ENCODE peak calls at places on chromosomes 1 and 21, in seven cellular contexts. One of them, this sample, is unnamed.
A peak's percentile ranks its signal among the peaks of the same experiment; 100 is the strongest.

GRCh38 chr1:112815376-112815775 is 100.2 kb upstream of the PPM1J start:
- DNase-seq in esophagus squamous epithelium: no peak
- DNase-seq in tibial artery: no peak
- DNase-seq in CD8-positive, alpha-beta memory T cell: no peak
- DNase-seq in CD8-positive, alpha-beta T cell: no peak
- DNase-seq in thoracic aorta: no peak
- DNase-seq in endodermal cell: no peak
- DNase-seq in this sample: no peak

GRCh38 chr1:94617139-94617805 is 75.7 kb upstream of the F3 start:
- DNase-seq in CD8-positive, alpha-beta T cell: no peak
- DNase-seq in CD8-positive, alpha-beta memory T cell: no peak
- DNase-seq in endodermal cell: no peak
- DNase-seq in esophagus squamous epithelium: no peak
- DNase-seq in tibial artery: no peak
- DNase-seq in thoracic aorta: no peak
- DNase-seq in this sample: no peak

GRCh38 chr1:46180082-46180616 is 3.9 kb upstream of the P3R3URF start:
- DNase-seq in CD8-positive, alpha-beta T cell: no peak
- DNase-seq in thoracic aorta: no peak
- DNase-seq in esophagus squamous epithelium: no peak
- DNase-seq in CD8-positive, alpha-beta memory T cell: no peak
- DNase-seq in tibial artery: no peak
- DNase-seq in endodermal cell: peak; percentile 92
- DNase-seq in this sample: no peak

GRCh38 chr1:223143760-223144248 is 756 bp upstream of the TLR5 start:
- DNase-seq in esophagus squamous epithelium: no peak
- DNase-seq in tibial artery: no peak
- DNase-seq in CD8-positive, alpha-beta memory T cell: no peak
- DNase-seq in thoracic aorta: no peak
- DNase-seq in endodermal cell: no peak
- DNase-seq in CD8-positive, alpha-beta T cell: peak; percentile 58
- DNase-seq in this sample: no peak

GRCh38 chr21:15437873-15438272 is 291.9 kb upstream of the USP25 start:
- DNase-seq in endodermal cell: no peak
- DNase-seq in CD8-positive, alpha-beta T cell: no peak
- DNase-seq in tibial artery: no peak
- DNase-seq in esophagus squamous epithelium: no peak
- DNase-seq in thoracic aorta: no peak
- DNase-seq in CD8-positive, alpha-beta memory T cell: no peak
- DNase-seq in this sample: no peak

GRCh38 chr1:85259866-85260345 is 444 bp upstream of the C1orf52 start:
- DNase-seq in thoracic aorta: no peak
- DNase-seq in endodermal cell: no peak
- DNase-seq in CD8-positive, alpha-beta memory T cell: no peak
- DNase-seq in tibial artery: no peak
- DNase-seq in CD8-positive, alpha-beta T cell: no peak
- DNase-seq in esophagus squamous epithelium: no peak
- DNase-seq in this sample: no peak

GRCh38 chr1:10253755-10254154 is 43.4 kb downstream of the KIF1B start:
- DNase-seq in CD8-positive, alpha-beta memory T cell: no peak
- DNase-seq in thoracic aorta: peak; percentile 11
- DNase-seq in tibial artery: peak; percentile 35
- DNase-seq in CD8-positive, alpha-beta T cell: no peak
- DNase-seq in esophagus squamous epithelium: no peak
- DNase-seq in endodermal cell: no peak
- DNase-seq in this sample: no peak

GRCh38 chr1:27031235-27032118 is 18.8 kb upstream of the TENT5B start:
- DNase-seq in CD8-positive, alpha-beta T cell: no peak
- DNase-seq in CD8-positive, alpha-beta memory T cell: no peak
- DNase-seq in esophagus squamous epithelium: no peak
- DNase-seq in tibial artery: peak; percentile 76
- DNase-seq in endodermal cell: peak; percentile 91
- DNase-seq in thoracic aorta: peak; percentile 74
- DNase-seq in this sample: peak; percentile 94

GRCh38 chr1:238581332-238581731 is 690.6 kb upstream of the ZP4 start:
- DNase-seq in esophagus squamous epithelium: no peak
- DNase-seq in thoracic aorta: no peak
- DNase-seq in CD8-positive, alpha-beta memory T cell: no peak
- DNase-seq in tibial artery: no peak
- DNase-seq in endodermal cell: no peak
- DNase-seq in CD8-positive, alpha-beta T cell: no peak
- DNase-seq in this sample: no peak

GRCh38 chr1:156816561-156817328 is at the start of gene SH2D2A:
- DNase-seq in thoracic aorta: no peak
- DNase-seq in endodermal cell: no peak
- DNase-seq in CD8-positive, alpha-beta memory T cell: peak; percentile 94
- DNase-seq in tibial artery: no peak
- DNase-seq in esophagus squamous epithelium: peak; percentile 23
- DNase-seq in CD8-positive, alpha-beta T cell: peak; percentile 91
- DNase-seq in this sample: no peak

GRCh38 chr1:9589144-9589718 is 520 bp downstream of the TMEM201 start:
- DNase-seq in CD8-positive, alpha-beta T cell: peak; percentile 62
- DNase-seq in thoracic aorta: no peak
- DNase-seq in tibial artery: no peak
- DNase-seq in CD8-positive, alpha-beta memory T cell: peak; percentile 23
- DNase-seq in esophagus squamous epithelium: no peak
- DNase-seq in endodermal cell: peak; percentile 73
- DNase-seq in this sample: no peak

GRCh38 chr1:233671286-233671685 is 57.4 kb downstream of the KCNK1 start:
- DNase-seq in endodermal cell: no peak
- DNase-seq in CD8-positive, alpha-beta T cell: no peak
- DNase-seq in tibial artery: no peak
- DNase-seq in esophagus squamous epithelium: no peak
- DNase-seq in CD8-positive, alpha-beta memory T cell: no peak
- DNase-seq in thoracic aorta: no peak
- DNase-seq in this sample: no peak

GRCh38 chr1:156063997-156064285 is 3.0 kb downstream of the RAB25 start:
- DNase-seq in CD8-positive, alpha-beta T cell: no peak
- DNase-seq in tibial artery: no peak
- DNase-seq in endodermal cell: peak; percentile 77
- DNase-seq in thoracic aorta: no peak
- DNase-seq in esophagus squamous epithelium: no peak
- DNase-seq in CD8-positive, alpha-beta memory T cell: no peak
- DNase-seq in this sample: no peak

DNA sequence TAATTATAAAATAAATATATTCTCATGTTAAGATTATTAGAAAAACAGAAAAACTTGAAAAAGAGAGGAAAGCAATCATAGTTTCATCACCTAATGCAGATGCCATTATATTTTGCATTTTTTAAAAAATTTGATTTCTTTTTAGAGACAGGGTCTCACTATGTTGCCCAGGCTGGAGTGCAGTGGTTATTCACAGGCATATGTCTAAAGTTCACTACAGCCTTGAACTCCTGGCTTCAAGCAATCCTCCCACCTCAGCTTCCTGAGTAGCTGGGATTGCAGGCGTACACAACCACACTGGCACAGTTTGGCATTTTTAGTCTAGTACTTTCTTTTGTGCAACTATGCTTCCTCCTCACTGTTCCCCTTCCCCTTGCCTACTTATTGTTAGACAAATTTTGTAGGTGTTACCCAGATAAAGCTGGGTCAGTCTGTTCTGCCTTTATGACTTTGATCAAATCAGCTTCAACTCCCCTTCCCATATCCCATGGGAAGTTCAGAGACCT is 18.0 kb downstream of the RHOU start:
- DNase-seq in esophagus squamous epithelium: no peak
- DNase-seq in endodermal cell: no peak
- DNase-seq in CD8-positive, alpha-beta T cell: no peak
- DNase-seq in thoracic aorta: no peak
- DNase-seq in tibial artery: no peak
- DNase-seq in CD8-positive, alpha-beta memory T cell: no peak
- DNase-seq in this sample: no peak
- H3K4me1 ChIP-seq in esophagus squamous epithelium: no peaks in the 10 kb centered on the region
- H3K4me1 ChIP-seq in endodermal cell: no peaks in the 10 kb centered on the region
- H3K4me1 ChIP-seq in CD8-positive, alpha-beta T cell: no peaks in the 10 kb centered on the region
- H3K4me1 ChIP-seq in thoracic aorta: peaks cover 9% of the 10 kb centered on the region
- H3K4me1 ChIP-seq in tibial artery: peaks cover 6% of the 10 kb centered on the region
- H3K4me1 ChIP-seq in CD8-positive, alpha-beta memory T cell: no peaks in the 10 kb centered on the region
- H3K4me1 ChIP-seq in this sample: no peaks in the 10 kb centered on the region

GRCh38 chr1:91781371-91781825 is 104.6 kb downstream of the TGFBR3 start:
- DNase-seq in thoracic aorta: no peak
- DNase-seq in endodermal cell: no peak
- DNase-seq in CD8-positive, alpha-beta memory T cell: no peak
- DNase-seq in CD8-positive, alpha-beta T cell: no peak
- DNase-seq in esophagus squamous epithelium: no peak
- DNase-seq in tibial artery: no peak
- DNase-seq in this sample: no peak

GRCh38 chr1:91777630-91778300 is 108.2 kb downstream of the TGFBR3 start:
- DNase-seq in esophagus squamous epithelium: no peak
- DNase-seq in CD8-positive, alpha-beta T cell: no peak
- DNase-seq in endodermal cell: no peak
- DNase-seq in tibial artery: no peak
- DNase-seq in CD8-positive, alpha-beta memory T cell: no peak
- DNase-seq in thoracic aorta: no peak
- DNase-seq in this sample: no peak

GRCh38 chr1:91778964-91779363 is 107.0 kb downstream of the TGFBR3 start:
- DNase-seq in esophagus squamous epithelium: no peak
- DNase-seq in tibial artery: no peak
- DNase-seq in thoracic aorta: no peak
- DNase-seq in endodermal cell: no peak
- DNase-seq in CD8-positive, alpha-beta memory T cell: no peak
- DNase-seq in CD8-positive, alpha-beta T cell: no peak
- DNase-seq in this sample: no peak

GRCh38 chr1:91777196-91777595 is 108.8 kb downstream of the TGFBR3 start:
- DNase-seq in thoracic aorta: no peak
- DNase-seq in CD8-positive, alpha-beta T cell: no peak
- DNase-seq in esophagus squamous epithelium: no peak
- DNase-seq in CD8-positive, alpha-beta memory T cell: no peak
- DNase-seq in tibial artery: no peak
- DNase-seq in endodermal cell: no peak
- DNase-seq in this sample: no peak

GRCh38 chr1:91779603-91780021 is 106.3 kb downstream of the TGFBR3 start:
- DNase-seq in endodermal cell: no peak
- DNase-seq in thoracic aorta: no peak
- DNase-seq in esophagus squamous epithelium: no peak
- DNase-seq in tibial artery: no peak
- DNase-seq in CD8-positive, alpha-beta T cell: no peak
- DNase-seq in CD8-positive, alpha-beta memory T cell: no peak
- DNase-seq in this sample: no peak
- H3K27ac ChIP-seq in endodermal cell: no peak overlapping the region
- H3K27ac ChIP-seq in thoracic aorta: no peak overlapping the region
- H3K27ac ChIP-seq in esophagus squamous epithelium: peak overlapping the region; percentile 75
- H3K27ac ChIP-seq in tibial artery: no peak overlapping the region
- H3K27ac ChIP-seq in CD8-positive, alpha-beta T cell: no peak overlapping the region
- H3K27ac ChIP-seq in CD8-positive, alpha-beta memory T cell: no peak overlapping the region
- H3K27ac ChIP-seq in this sample: no peak overlapping the region

DNA sequence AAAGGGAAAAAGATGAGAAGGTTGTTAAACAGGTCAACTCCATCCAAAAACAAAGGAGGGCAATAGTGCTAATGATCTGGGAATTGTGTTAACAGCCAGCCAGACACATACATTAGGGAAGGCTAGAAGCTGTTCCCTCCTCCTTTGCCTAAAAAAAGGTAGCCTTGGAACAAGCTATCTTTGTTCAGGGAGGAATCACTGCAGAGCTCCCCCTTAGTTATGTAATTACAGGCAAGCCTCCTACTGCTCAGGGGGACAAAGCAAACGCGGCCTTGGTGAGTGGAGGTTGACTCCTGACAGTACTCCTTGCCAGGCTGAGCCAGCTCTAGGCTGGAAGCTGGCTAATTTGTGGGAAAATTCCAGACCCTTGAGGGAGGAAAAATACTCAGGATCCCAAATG is 97.6 kb downstream of the VAV3 start:
- DNase-seq in tibial artery: no peak
- DNase-seq in esophagus squamous epithelium: no peak
- DNase-seq in CD8-positive, alpha-beta T cell: no peak
- DNase-seq in endodermal cell: peak; percentile 88
- DNase-seq in thoracic aorta: no peak
- DNase-seq in CD8-positive, alpha-beta memory T cell: no peak
- DNase-seq in this sample: no peak
- H3K4me1 ChIP-seq in tibial artery: no peaks in the 10 kb centered on the region
- H3K4me1 ChIP-seq in esophagus squamous epithelium: no peaks in the 10 kb centered on the region
- H3K4me1 ChIP-seq in CD8-positive, alpha-beta T cell: peaks cover 16% of the 10 kb centered on the region
- H3K4me1 ChIP-seq in endodermal cell: peaks cover 8% of the 10 kb centered on the region
- H3K4me1 ChIP-seq in thoracic aorta: no peaks in the 10 kb centered on the region
- H3K4me1 ChIP-seq in CD8-positive, alpha-beta memory T cell: peaks cover 10% of the 10 kb centered on the region
- H3K4me1 ChIP-seq in this sample: no peaks in the 10 kb centered on the region

GRCh38 chr21:37704751-37705150 is 211.5 kb downstream of the KCNJ6 start:
- DNase-seq in tibial artery: no peak
- DNase-seq in CD8-positive, alpha-beta T cell: no peak
- DNase-seq in thoracic aorta: no peak
- DNase-seq in CD8-positive, alpha-beta memory T cell: no peak
- DNase-seq in esophagus squamous epithelium: no peak
- DNase-seq in endodermal cell: no peak
- DNase-seq in this sample: no peak

GRCh38 chr21:37711294-37711844 is 204.9 kb downstream of the KCNJ6 start:
- DNase-seq in CD8-positive, alpha-beta T cell: no peak
- DNase-seq in esophagus squamous epithelium: no peak
- DNase-seq in endodermal cell: peak; percentile 71
- DNase-seq in tibial artery: no peak
- DNase-seq in thoracic aorta: no peak
- DNase-seq in CD8-positive, alpha-beta memory T cell: no peak
- DNase-seq in this sample: no peak

GRCh38 chr21:37712204-37712934 is 203.9 kb downstream of the KCNJ6 start:
- DNase-seq in CD8-positive, alpha-beta memory T cell: no peak
- DNase-seq in tibial artery: peak; percentile 59
- DNase-seq in thoracic aorta: peak; percentile 15
- DNase-seq in CD8-positive, alpha-beta T cell: no peak
- DNase-seq in esophagus squamous epithelium: no peak
- DNase-seq in endodermal cell: peak; percentile 90
- DNase-seq in this sample: peak; percentile 22

DNA sequence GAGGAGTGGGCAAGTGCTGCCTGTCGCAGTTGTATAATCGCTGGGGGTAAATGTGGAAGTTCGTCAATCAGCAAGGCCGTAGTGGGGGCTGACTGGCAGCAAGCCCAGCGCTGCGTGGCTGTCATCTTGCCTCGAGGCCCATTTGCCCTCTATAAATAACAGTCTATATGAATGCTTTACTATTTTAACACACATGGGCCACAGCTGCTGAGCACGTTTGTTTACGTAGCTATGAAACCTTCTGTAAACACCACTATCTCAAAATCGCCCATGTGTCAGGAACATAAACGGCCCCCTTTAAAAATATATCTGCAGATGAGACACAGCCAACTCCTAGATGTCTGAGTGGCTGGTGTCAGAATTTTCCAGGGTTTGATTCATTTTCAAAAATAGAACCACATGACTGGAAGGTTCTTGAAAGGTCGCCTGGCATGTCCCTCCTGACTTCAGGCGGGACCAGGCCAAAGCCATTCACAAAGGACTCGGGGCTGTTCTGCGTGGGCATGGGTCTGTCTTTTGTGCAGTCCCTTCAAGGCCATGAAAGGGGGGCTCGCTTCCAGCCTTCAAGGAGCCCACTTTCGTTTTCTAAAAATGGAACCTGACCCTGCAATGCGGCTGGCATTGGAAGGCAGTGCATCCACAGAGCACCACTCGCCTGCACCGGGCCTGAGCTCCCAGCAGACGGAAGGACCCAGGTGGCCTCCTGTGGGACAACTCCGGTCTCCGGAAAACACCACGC is 205.5 kb downstream of the KCNJ6 start:
- DNase-seq in esophagus squamous epithelium: no peak
- DNase-seq in CD8-positive, alpha-beta memory T cell: no peak
- DNase-seq in thoracic aorta: no peak
- DNase-seq in CD8-positive, alpha-beta T cell: no peak
- DNase-seq in tibial artery: no peak
- DNase-seq in endodermal cell: no peak
- DNase-seq in this sample: no peak
- H3K27ac ChIP-seq in esophagus squamous epithelium: no peak overlapping the region
- H3K27ac ChIP-seq in CD8-positive, alpha-beta memory T cell: no peak overlapping the region
- H3K27ac ChIP-seq in thoracic aorta: peak overlapping the region; percentile 51
- H3K27ac ChIP-seq in CD8-positive, alpha-beta T cell: no peak overlapping the region
- H3K27ac ChIP-seq in tibial artery: peak overlapping the region; percentile 71
- H3K27ac ChIP-seq in endodermal cell: peak overlapping the region; percentile 53
- H3K27ac ChIP-seq in this sample: no peak overlapping the region